ENCODE peak calls at places on chromosome 16, in five cellular contexts. O is GM23248; X is upper lobe of right lung; N is fibroblast of lung; L is effector memory CD4-positive, alpha-beta T cell. E is an unnamed sample. For H3K36me3, the result is how much of the 10 kb centered on the place peaks cover.

GRCh38 chr16:53973021-53973420 is 269.1 kb downstream of the FTO start:
- DNase-seq in O (no peak), X (no peak), N (no peak), L (no peak), E (no peak)

GRCh38 chr16:1119766-1120611 is 23.9 kb upstream of the C1QTNF8 start:
- DNase-seq in N (no peak), O (no peak), X (no peak), L (no peak), E (no peak)

GRCh38 chr16:30054959-30055553 is 10.5 kb upstream of the ALDOA start:
- DNase-seq in N (no peak), O (no peak), X (peak), L (no peak), E (no peak)

GRCh38 chr16:78460428-78460827 is 361.0 kb downstream of the WWOX start:
- DNase-seq in L (no peak), O (no peak), X (no peak), N (no peak), E (no peak)

GRCh38 chr16:31201511-31202401 is 804 bp downstream of the PYCARD start:
- DNase-seq in X (peak), N (peak), O (peak), L (peak), E (no peak)

GRCh38 chr16:68031951-68032350 is 8.9 kb downstream of the DUS2 start:
- DNase-seq in L (no peak), X (no peak), N (peak), O (peak), E (no peak)

GRCh38 chr16:22664561-22664997 is 149.4 kb upstream of the HS3ST2 start:
- DNase-seq in X (no peak), L (no peak), N (no peak), O (no peak), E (no peak)

GRCh38 chr16:17368951-17369350 is 101.8 kb downstream of the XYLT1 start:
- DNase-seq in N (no peak), O (no peak), L (no peak), X (no peak), E (no peak)

GRCh38 chr16:87965417-87965816 is 14.2 kb downstream of the BANP start:
- DNase-seq in L (no peak), N (no peak), O (no peak), X (no peak), E (no peak)

GRCh38 chr16:62213763-62214162 is 177.5 kb upstream of the CDH8 start:
- DNase-seq in N (no peak), X (no peak), L (no peak), O (no peak), E (no peak)

GRCh38 chr16:11609474-11610120 is 22.9 kb upstream of the LITAF start:
- DNase-seq in X (no peak), N (peak), O (no peak), L (no peak), E (no peak)

GRCh38 chr16:55779391-55780094 is 53.4 kb downstream of the CES1 start:
- DNase-seq in X (no peak), O (no peak), N (no peak), L (no peak), E (no peak)

GRCh38 chr16:50602531-50603205 is 54.5 kb downstream of the NKD1 start:
- DNase-seq in L (peak), X (no peak), N (no peak), O (no peak), E (no peak)

GRCh38 chr16:30063893-30064745 is 1.4 kb upstream of the ALDOA start:
- DNase-seq in X (peak), N (peak), O (peak), L (peak), E (peak)

GRCh38 chr16:11500720-11501346 is 85.9 kb downstream of the LITAF start:
- DNase-seq in N (no peak), L (no peak), O (no peak), X (no peak), E (no peak)

GRCh38 chr16:57260294-57260929 is 15.4 kb downstream of the ARL2BP start:
- DNase-seq in O (peak), N (peak), X (peak), L (peak), E (peak)

GRCh38 chr16:4940719-4941118 is 3.8 kb upstream of the PPL start:
- DNase-seq in O (no peak), N (no peak), X (no peak), L (no peak), E (no peak)

GRCh38 chr16:13909069-13909468 is 10.9 kb upstream of the ERCC4 start:
- DNase-seq in O (no peak), N (no peak), X (no peak), L (no peak), E (no peak)
- H3K27ac ChIP-seq in O (no peak), N (no peak), X (no peak), L (no peak), E (no peak)

GRCh38 chr16:74468807-74469511 is 47.7 kb upstream of the CLEC18B start:
- DNase-seq in X (no peak), L (no peak), O (no peak), N (no peak), E (no peak)
- H3K36me3 ChIP-seq in X (half or more), L (half or more), O (under half), N (under half), E (half or more)

GRCh38 chr16:89560413-89561194 is at the start of gene RPL13:
- DNase-seq in L (peak), O (peak), X (peak), N (peak), E (peak)

GRCh38 chr16:89557230-89557935 is 3.1 kb upstream of the RPL13 start:
- DNase-seq in L (peak), O (peak), N (peak), X (peak), E (peak)

GRCh38 chr16:89556750-89557149 is 3.7 kb upstream of the RPL13 start:
- DNase-seq in X (no peak), L (no peak), O (no peak), N (peak), E (no peak)

GRCh38 chr16:89555780-89556179 is 4.7 kb upstream of the RPL13 start:
- DNase-seq in X (no peak), N (no peak), O (no peak), L (no peak), E (no peak)

GRCh38 chr16:89557936-89558490 is 2.5 kb upstream of the RPL13 start:
- DNase-seq in N (no peak), X (no peak), O (no peak), L (no peak), E (no peak)
- H3K27ac ChIP-seq in N (no peak), X (no peak), O (peak), L (no peak), E (no peak)

DNA sequence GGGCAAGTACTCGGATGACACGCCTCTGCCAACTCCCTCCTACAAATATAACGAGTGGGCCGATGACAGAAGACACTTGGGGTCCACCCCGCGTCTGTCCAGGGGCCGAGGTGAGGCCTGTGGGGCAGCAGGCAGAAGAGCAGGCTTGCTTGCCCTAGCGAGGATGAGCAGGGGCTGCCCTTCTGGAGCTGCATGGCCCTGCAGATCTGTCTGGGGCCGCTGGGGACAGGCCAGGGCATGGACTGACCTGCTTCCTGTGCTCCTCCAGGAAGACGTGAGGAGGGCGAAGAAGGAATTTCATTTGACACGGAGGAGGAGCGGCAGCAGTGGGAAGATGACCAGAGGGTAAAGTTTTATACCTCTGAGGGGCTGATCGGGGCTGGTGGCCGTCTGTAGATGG is 5.3 kb downstream of the DHX38 start:
- DNase-seq in N (no peak), X (no peak), O (no peak), L (no peak), E (no peak)
- H3K36me3 ChIP-seq in N (under half), X (half or more), O (under half), L (half or more), E (under half)

GRCh38 chr16:84883301-84883700 is 63.5 kb downstream of the CRISPLD2 start:
- DNase-seq in N (peak), X (no peak), L (no peak), O (peak), E (no peak)
- H3K27ac ChIP-seq in N (no peak), X (no peak), L (no peak), O (peak), E (peak)

GRCh38 chr16:81478876-81479496 is 34.4 kb downstream of the CMIP start:
- DNase-seq in N (no peak), X (no peak), O (no peak), L (no peak), E (peak)
- H3K36me3 ChIP-seq in N (under half), X (under half), O (under half), L (under half), E (under half)

GRCh38 chr16:14219983-14220382 is 148.9 kb downstream of the MRTFB start:
- DNase-seq in O (no peak), N (peak), X (no peak), L (no peak), E (no peak)

GRCh38 chr16:14211856-14212543 is 140.9 kb downstream of the MRTFB start:
- DNase-seq in N (no peak), X (no peak), O (no peak), L (no peak), E (no peak)

DNA sequence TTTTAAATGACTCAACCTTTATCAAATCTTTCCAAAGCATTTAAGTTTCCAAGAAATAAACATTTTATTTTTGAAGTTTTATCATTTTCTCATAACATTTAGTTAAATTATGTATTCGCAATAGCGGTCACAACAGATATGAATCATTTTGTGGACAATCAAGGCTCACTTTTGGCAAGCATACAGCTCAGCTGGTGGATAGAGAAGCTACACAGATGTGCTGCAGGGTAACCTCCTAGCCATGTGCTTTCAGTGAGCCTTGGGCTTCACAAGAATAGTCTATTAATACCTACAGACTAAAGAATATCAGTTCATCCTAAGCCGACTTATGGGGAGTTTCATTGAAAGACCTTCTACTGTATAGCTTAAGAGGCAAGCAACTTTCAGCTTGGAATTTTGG is 144.8 kb downstream of the MRTFB start:
- DNase-seq in N (no peak), O (no peak), X (no peak), L (no peak), E (peak)
- H3K27ac ChIP-seq in N (no peak), O (no peak), X (no peak), L (no peak), E (no peak)